ENCODE peak calls at places on chromosomes 4 and X, in six cellular contexts. G, I, F, W, K and Q are unnamed samples.

GRCh38 chrX:1202251-1202650 is 10.2 kb downstream of the CRLF2 start:
- DNase-seq in G (no peak), W (no peak), K (no peak), F (no peak), I (peak; percentile 59), Q (no peak)

GRCh38 chrX:39018526-39018925 is 217.3 kb downstream of the MID1IP1 start:
- DNase-seq in I (no peak), K (no peak), F (no peak), W (no peak), G (no peak), Q (no peak)

GRCh38 chr4:123862812-123863211 is 466.2 kb downstream of the SPRY1 start:
- DNase-seq in K (no peak), G (no peak), F (no peak), W (no peak), I (no peak), Q (no peak)

GRCh38 chr4:150896513-150896912 is 118.6 kb downstream of the LRBA start:
- DNase-seq in F (no peak), G (no peak), I (no peak), K (no peak), W (no peak), Q (no peak)

GRCh38 chrX:37470711-37471110 is 100.8 kb upstream of the LANCL3 start:
- DNase-seq in I (no peak), F (no peak), W (no peak), K (no peak), G (no peak), Q (no peak)

GRCh38 chrX:106933538-106933961 is 13.3 kb downstream of the CLDN2 start:
- DNase-seq in K (peak; percentile 65), F (peak; percentile 71), G (peak; percentile 57), I (no peak), W (peak; percentile 29), Q (no peak)

GRCh38 chr4:22514001-22514400 is 1.9 kb downstream of the ADGRA3 start:
- DNase-seq in I (no peak), G (no peak), K (no peak), F (no peak), W (peak; percentile 13), Q (no peak)

GRCh38 chr4:7101692-7102515 is 34.0 kb upstream of the GRPEL1 start:
- DNase-seq in F (peak; percentile 73), W (peak; percentile 60), G (peak; percentile 58), K (peak; percentile 86), I (peak; percentile 90), Q (peak; percentile 73)

GRCh38 chr4:161642708-161643107 is 521.1 kb downstream of the FSTL5 start:
- DNase-seq in I (no peak), K (no peak), G (no peak), W (no peak), F (no peak), Q (no peak)

GRCh38 chr4:174314770-174315169 is 31.1 kb downstream of the CEP44 start:
- DNase-seq in K (no peak), F (no peak), G (no peak), I (no peak), W (peak; percentile 42), Q (peak; percentile 12)

GRCh38 chrX:152735860-152736511 is 2.4 kb downstream of the MAGEA12 start:
- DNase-seq in F (no peak), W (no peak), I (peak; percentile 67), G (peak; percentile 7), K (no peak), Q (no peak)

GRCh38 chr4:103567591-103567990 is 152.2 kb downstream of the TACR3 start:
- DNase-seq in K (no peak), G (no peak), I (no peak), W (no peak), F (peak; percentile 7), Q (no peak)

GRCh38 chr4:26083987-26084386 is 170.0 kb downstream of the SMIM20 start:
- DNase-seq in W (peak; percentile 70), I (no peak), F (peak; percentile 15), G (no peak), K (no peak), Q (peak; percentile 69)

GRCh38 chr4:174040287-174040686 is 243.2 kb downstream of the FBXO8 start:
- DNase-seq in F (no peak), I (no peak), K (no peak), G (no peak), W (no peak), Q (no peak)

GRCh38 chr4:128521634-128522253 is 234.1 kb upstream of the PGRMC2 start:
- DNase-seq in F (no peak), G (no peak), W (peak; percentile 53), I (no peak), K (no peak), Q (no peak)

GRCh38 chrX:10608099-10608498 is 12.3 kb downstream of the MID1 start:
- DNase-seq in W (peak; percentile 37), I (no peak), K (no peak), G (no peak), F (no peak), Q (no peak)

GRCh38 chr4:43550981-43551627 is 658.6 kb downstream of the GRXCR1 start:
- DNase-seq in F (no peak), W (no peak), G (no peak), I (peak; percentile 65), K (no peak), Q (no peak)

GRCh38 chr4:127776620-127777019 is 5.5 kb upstream of the HSPA4L start:
- DNase-seq in F (no peak), W (no peak), G (no peak), K (no peak), I (no peak), Q (no peak)

GRCh38 chr4:85084371-85085170 is 118.1 kb upstream of the WDFY3 start:
- DNase-seq in W (peak; percentile 61), G (peak; percentile 29), I (no peak), F (peak; percentile 81), K (no peak), Q (peak; percentile 30)

GRCh38 chr4:27861802-27862201 is 1001.2 kb downstream of the STIM2 start:
- DNase-seq in I (no peak), G (no peak), K (no peak), W (peak; percentile 70), F (no peak), Q (no peak)

GRCh38 chr4:153450545-153450917 is 15.6 kb upstream of the TMEM131L start:
- DNase-seq in I (no peak), K (no peak), G (no peak), W (no peak), F (no peak), Q (peak; percentile 47)

DNA sequence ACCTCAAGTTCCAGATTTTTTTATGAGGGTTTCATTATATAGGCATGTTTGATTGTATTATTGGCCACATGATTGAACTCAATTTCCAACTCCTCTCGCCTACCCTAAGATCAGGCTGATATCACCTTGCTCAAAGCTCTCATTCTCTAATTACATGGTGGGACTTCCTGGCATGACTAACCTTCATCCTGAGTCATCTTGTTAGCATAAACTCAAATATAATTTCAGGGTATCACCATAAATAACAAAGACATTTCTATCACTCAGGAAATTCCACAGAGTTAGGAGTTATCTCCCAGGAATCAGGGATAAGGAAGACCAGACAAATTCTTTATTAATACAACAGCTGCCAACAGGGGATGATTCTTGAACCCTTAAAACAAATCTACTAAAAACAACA is 90.7 kb downstream of the NDST3 start:
- DNase-seq in I (no peak), G (no peak), F (no peak), W (no peak), K (no peak), Q (no peak)
- TF ChIP-seq CTCF in I (no peak), G (no peak), F (no peak), W (no peak), K (no peak), Q (no peak)

GRCh38 chrX:131728295-131729145 is 184.6 kb downstream of the OR13H1 start:
- DNase-seq in G (peak; percentile 87), K (no peak), F (no peak), W (peak; percentile 74), I (peak; percentile 84), Q (no peak)
- TF ChIP-seq CTCF in G (peak; percentile 28), K (no peak), F (no peak), W (peak; percentile 54), I (peak; percentile 81), Q (no peak)

GRCh38 chr4:3136454-3136853 is 62.0 kb downstream of the HTT start:
- DNase-seq in K (no peak), G (no peak), F (no peak), I (no peak), W (no peak), Q (no peak)
- TF ChIP-seq CTCF in K (peak; percentile 37), G (no peak), F (peak; percentile 37), I (no peak), W (no peak), Q (peak; percentile 35)

GRCh38 chrX:77925764-77926163 is 15.3 kb downstream of the ATP7A start:
- DNase-seq in K (no peak), F (no peak), W (no peak), I (no peak), G (no peak), Q (no peak)
- TF ChIP-seq CTCF in K (no peak), F (no peak), W (no peak), I (no peak), G (no peak), Q (no peak)

DNA sequence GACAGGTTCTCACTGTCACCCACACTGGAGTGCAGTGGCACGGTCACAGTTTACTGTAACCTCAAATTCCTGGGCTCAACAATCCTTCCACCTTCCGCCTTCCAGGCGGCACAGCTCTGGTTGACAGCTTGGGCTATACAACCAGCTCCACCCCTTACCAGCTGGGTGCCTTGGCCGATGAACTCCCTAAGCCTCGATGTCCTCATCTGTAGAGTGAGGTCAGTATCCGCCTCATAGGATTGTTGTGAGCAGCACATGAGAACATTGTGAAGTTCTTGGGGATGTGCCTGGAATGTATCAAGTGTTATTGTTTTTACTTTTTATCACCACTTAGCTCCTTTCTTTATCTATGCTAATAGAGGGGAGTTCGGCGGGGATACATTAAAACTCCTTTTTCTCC is 23.3 kb downstream of the UCHL1 start:
- DNase-seq in I (no peak), F (no peak), G (no peak), W (peak; percentile 21), K (no peak), Q (no peak)
- TF ChIP-seq CTCF in I (no peak), F (no peak), G (no peak), W (no peak), K (no peak), Q (no peak)

GRCh38 chrX:150405576-150405975 is 42.5 kb downstream of the MAMLD1 start:
- DNase-seq in K (no peak), G (no peak), I (no peak), F (peak; percentile 21), W (no peak), Q (no peak)
- TF ChIP-seq CTCF in K (no peak), G (no peak), I (no peak), F (peak; percentile 17), W (peak; percentile 42), Q (no peak)

GRCh38 chrX:149871940-149872339 is 9.0 kb upstream of the MAGEA8 start:
- DNase-seq in F (peak; percentile 10), K (no peak), G (no peak), I (peak; percentile 76), W (peak; percentile 23), Q (peak; percentile 79)
- TF ChIP-seq CTCF in F (peak; percentile 34), K (peak; percentile 26), G (no peak), I (no peak), W (peak; percentile 55), Q (peak; percentile 41)

DNA sequence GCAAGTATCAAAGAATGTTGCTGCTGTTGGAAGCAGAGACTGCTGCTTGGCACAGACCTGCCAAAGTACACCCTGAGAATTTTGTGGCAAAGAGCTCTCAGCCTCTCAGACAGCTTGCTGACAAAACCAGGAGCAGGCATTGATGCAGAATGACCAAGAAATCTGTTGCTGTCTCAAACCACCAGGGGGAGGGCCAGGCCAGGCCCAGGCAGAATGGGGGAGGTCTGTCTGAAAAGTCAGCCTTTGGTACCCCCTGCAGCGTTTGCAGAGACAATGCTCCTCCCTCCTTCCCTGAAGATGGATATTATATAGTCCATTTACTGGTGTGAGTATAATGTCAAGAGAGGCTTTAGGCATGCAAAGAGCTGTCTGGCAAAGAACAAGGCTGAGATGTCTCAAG is 52.9 kb upstream of the TRPC5OS start:
- DNase-seq in G (no peak), F (peak; percentile 55), W (peak; percentile 2), K (no peak), I (no peak), Q (no peak)
- TF ChIP-seq CTCF in G (peak; percentile 26), F (peak; percentile 5), W (peak; percentile 13), K (no peak), I (no peak), Q (no peak)